ENCODE peak calls at places on chromosomes 6 and 20, in seven cellular contexts. N is left lung, B is OCI-LY7, Q is upper lobe of left lung, S is IMR-90, L is fibroblast of lung, P is DND-41. U is an unnamed sample. For H3K36me3 and H3K4me1, the result is how much of the 10 kb centered on the place peaks cover.

GRCh38 chr6:164013480-164014208 is 599.1 kb downstream of the QKI start:
- DNase-seq in N (no peak), B (no peak), Q (no peak), S (no peak), L (peak), P (no peak), U (no peak)

GRCh38 chr20:63273635-63274380 is 1.2 kb downstream of the ARFGAP1 start:
- DNase-seq in N (no peak), B (no peak), Q (peak), S (peak), L (peak), P (no peak), U (no peak)

GRCh38 chr6:132065556-132065955 is 114.4 kb upstream of the CCN2 start:
- DNase-seq in N (no peak), B (no peak), Q (no peak), S (peak), L (peak), P (no peak), U (no peak)

GRCh38 chr6:151349651-151350270 is 41.6 kb downstream of the ZBTB2 start:
- DNase-seq in N (no peak), B (no peak), Q (no peak), S (no peak), L (no peak), P (no peak), U (no peak)

GRCh38 chr6:143962644-143962929 is 45.5 kb downstream of the PLAGL1 start:
- DNase-seq in N (no peak), B (no peak), Q (no peak), S (peak), L (peak), P (no peak), U (no peak)

GRCh38 chr6:17032595-17033591 is 69.0 kb upstream of the STMND1 start:
- DNase-seq in N (peak), B (no peak), Q (no peak), S (peak), L (peak), P (no peak), U (peak)

GRCh38 chr20:24999568-24999967 is 7.0 kb upstream of the APMAP start:
- DNase-seq in N (peak), B (no peak), Q (no peak), S (no peak), L (no peak), P (no peak), U (no peak)

GRCh38 chr6:83055366-83055964 is 10.2 kb downstream of the UBE3D start:
- DNase-seq in N (no peak), B (peak), Q (no peak), S (peak), L (peak), P (peak), U (no peak)

GRCh38 chr6:45423111-45423900 is 45.6 kb upstream of the SUPT3H start:
- DNase-seq in N (peak), B (no peak), Q (peak), S (no peak), L (peak), P (no peak), U (no peak)

GRCh38 chr6:139903411-139904157 is 529.1 kb upstream of the CITED2 start:
- DNase-seq in N (no peak), B (no peak), Q (no peak), S (no peak), L (no peak), P (no peak), U (no peak)

GRCh38 chr20:62850333-62850974 is 11.2 kb downstream of the TCFL5 start:
- DNase-seq in N (no peak), B (no peak), Q (no peak), S (no peak), L (no peak), P (no peak), U (no peak)

GRCh38 chr6:33840064-33840926 is 36.5 kb upstream of the MLN start:
- DNase-seq in N (peak), B (no peak), Q (no peak), S (peak), L (peak), P (peak), U (no peak)

GRCh38 chr6:18118330-18118729 is 4.1 kb downstream of the NHLRC1 start:
- DNase-seq in N (no peak), B (no peak), Q (no peak), S (no peak), L (no peak), P (no peak), U (no peak)

GRCh38 chr6:155142902-155143609 is 120.8 kb upstream of the CLDN20 start:
- DNase-seq in N (no peak), B (no peak), Q (no peak), S (peak), L (no peak), P (peak), U (no peak)

GRCh38 chr20:34750484-34750883 is 46.3 kb downstream of the TP53INP2 start:
- DNase-seq in N (no peak), B (no peak), Q (no peak), S (peak), L (no peak), P (no peak), U (no peak)

GRCh38 chr20:34755367-34755766 is 51.2 kb downstream of the TP53INP2 start:
- DNase-seq in N (no peak), B (no peak), Q (no peak), S (no peak), L (no peak), P (no peak), U (no peak)

GRCh38 chr20:34754611-34755010 is 50.5 kb downstream of the TP53INP2 start:
- DNase-seq in N (no peak), B (no peak), Q (no peak), S (no peak), L (no peak), P (no peak), U (no peak)

GRCh38 chr20:34751453-34751852 is 47.3 kb downstream of the TP53INP2 start:
- DNase-seq in N (no peak), B (no peak), Q (no peak), S (peak), L (peak), P (no peak), U (no peak)

DNA sequence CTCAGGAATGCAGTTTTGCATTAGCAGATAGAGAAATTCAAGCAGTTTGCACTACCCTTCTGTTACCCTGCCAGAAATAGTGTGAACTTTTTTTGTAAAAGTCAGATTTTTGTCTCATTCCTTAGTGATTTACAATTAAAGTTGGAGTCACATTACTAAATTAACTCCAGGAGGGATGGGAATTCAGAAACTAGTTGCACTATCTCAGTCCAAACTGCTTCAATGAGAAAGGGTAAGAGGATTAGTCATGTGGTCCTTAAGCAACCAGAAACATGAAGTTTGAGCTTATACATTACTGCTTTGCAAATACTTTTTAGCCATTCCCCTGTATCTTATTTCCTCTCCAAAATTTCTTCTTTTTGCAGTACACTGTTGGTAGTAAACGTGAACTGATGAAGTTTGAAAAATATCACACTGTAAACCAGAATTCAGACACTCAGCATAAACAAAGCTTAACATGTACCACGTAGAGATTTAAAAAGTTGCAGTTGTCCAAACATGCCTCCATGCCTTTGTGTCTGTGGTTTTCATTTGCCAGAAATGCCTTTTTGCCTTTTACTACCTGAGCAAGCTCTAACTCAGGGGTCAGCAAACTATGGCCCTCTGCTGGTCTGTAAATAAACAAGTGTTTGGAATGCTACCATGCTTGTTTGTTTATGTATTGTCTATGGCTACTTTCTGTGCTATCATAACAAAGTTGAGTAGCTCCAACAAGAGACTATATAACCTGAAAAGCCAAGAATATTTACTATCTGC is 49.7 kb downstream of the TP53INP2 start:
- DNase-seq in N (no peak), B (no peak), Q (no peak), S (peak), L (peak), P (no peak), U (no peak)
- H3K36me3 ChIP-seq in N (half or more), B (half or more), Q (half or more), S (under half), L (under half), P (half or more), U (under half)

GRCh38 chr6:157762636-157763035 is 60.4 kb upstream of the SNX9 start:
- DNase-seq in N (no peak), B (peak), Q (no peak), S (no peak), L (no peak), P (peak), U (no peak)

GRCh38 chr6:157764346-157765068 is 58.5 kb upstream of the SNX9 start:
- DNase-seq in N (peak), B (peak), Q (peak), S (peak), L (peak), P (peak), U (peak)

GRCh38 chr6:157761926-157762325 is 61.1 kb upstream of the SNX9 start:
- DNase-seq in N (no peak), B (no peak), Q (peak), S (no peak), L (no peak), P (no peak), U (no peak)

GRCh38 chr6:157763894-157764345 is 59.1 kb upstream of the SNX9 start:
- DNase-seq in N (no peak), B (peak), Q (no peak), S (no peak), L (no peak), P (no peak), U (no peak)

DNA sequence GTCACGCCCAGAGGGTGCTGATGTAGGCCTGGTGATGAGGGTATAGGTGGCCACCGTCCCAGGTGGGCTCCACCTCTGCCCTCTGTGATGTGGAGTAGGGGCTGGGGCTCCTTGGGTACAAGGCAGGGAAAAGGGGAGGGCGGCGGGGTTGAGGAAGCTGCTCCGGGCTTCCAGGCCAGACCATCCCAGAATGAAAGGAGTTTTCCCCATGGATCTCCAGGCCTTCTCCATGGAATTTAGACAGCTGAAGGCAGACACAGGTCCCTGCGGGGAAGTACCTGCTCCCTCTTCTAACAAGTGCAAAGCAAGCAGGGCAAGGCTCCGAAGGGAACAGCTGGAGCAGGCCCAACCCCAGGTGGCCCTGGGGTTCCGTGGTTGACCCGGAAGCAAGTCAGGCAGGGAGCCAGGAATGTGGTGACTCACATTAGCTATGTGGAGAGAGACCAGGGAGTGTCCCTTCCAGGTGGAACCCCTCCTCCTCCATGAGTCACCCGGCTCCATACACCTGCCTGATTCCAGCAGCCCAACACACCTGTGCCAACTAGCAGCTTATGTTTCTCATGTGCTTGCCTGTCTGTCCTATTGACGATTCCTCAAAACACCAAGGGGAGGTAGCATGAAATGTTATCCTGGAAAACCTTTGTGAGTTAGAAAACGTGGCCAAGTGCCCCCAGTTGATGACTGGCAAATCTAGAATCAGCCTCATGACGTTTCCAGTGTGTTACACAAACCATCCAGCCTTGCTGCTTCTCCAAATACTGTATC is 59.7 kb upstream of the SNX9 start:
- DNase-seq in N (peak), B (no peak), Q (peak), S (peak), L (peak), P (no peak), U (no peak)
- H3K4me1 ChIP-seq in N (under half), B (under half), Q (under half), S (under half), L (under half), P (under half), U (half or more)

DNA sequence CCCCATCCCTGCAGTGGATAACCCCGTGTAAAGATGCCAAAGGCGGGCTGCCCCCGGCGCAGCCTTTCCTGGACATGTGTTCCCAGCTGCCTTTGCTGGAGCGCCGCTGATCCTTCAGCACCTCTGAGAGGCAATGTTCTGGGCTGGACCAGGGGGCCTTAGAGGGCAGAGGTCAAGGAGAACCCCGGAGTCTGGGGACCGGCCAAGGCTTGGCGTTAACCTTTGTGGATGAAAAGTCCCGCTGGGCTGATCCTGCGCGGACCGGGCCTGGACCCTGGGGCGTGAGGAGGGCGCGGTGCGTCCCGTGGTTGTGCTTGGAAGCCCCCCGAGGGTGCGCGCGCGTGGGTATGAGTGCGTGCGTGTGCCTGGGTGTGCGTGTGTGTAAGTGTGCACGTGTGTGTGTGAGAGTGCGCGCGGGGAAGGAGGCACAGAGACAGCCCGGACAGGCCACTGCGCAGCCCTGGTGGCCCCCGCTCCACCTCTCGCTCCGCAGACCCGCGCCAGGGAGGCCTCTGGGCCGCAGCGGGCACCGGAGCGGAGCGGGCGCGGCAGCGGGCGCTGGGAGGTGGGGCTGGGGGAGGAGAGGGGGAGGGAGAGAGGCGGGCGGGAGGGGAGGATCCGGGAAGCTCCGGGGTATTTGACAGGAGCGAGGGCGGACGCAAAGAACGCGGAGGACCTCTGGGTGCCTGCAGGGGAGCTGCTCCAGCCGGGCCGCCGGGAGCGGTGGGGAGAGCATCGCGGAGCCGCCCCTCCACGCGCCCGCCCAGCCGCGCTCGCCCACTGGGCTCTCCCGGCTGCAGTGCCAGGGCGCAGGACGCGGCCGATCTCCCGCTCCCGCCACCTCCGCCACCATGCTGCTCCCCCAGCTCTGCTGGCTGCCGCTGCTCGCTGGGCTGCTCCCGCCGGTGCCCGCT is at the start of gene SMOC2:
- DNase-seq in N (no peak), B (no peak), Q (peak), S (no peak), L (no peak), P (no peak), U (no peak)
- H3K27ac ChIP-seq in N (no peak), B (no peak), Q (no peak), S (no peak), L (no peak), P (no peak), U (peak)

DNA sequence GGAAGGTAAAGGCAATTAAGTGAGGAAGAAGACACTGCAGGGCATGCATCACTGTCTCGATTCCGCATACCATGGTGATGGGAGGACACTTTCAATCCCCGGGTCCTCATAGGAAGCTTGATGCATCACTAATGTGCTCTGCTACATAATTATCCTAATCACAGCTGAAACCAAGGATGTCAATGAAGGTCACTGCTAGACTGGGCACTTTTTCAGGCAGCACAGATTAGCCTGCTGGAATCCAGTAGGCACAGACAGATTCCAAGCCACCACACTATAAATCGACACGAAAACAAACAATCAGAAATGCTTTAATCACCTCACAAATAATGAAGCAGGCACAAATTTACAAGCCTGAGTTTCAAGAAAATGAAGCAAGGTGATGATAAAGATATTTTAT is 206.7 kb downstream of the KIF16B start:
- DNase-seq in N (no peak), B (no peak), Q (no peak), S (no peak), L (no peak), P (no peak), U (no peak)
- H3K36me3 ChIP-seq in N (under half), B (under half), Q (under half), S (under half), L (under half), P (under half), U (under half)

GRCh38 chr20:36460648-36461599 is 80.4 kb upstream of the MYL9 start:
- DNase-seq in N (peak), B (peak), Q (peak), S (peak), L (peak), P (peak), U (peak)
- H3K4me1 ChIP-seq in N (under half), B (under half), Q (under half), S (under half), L (under half), P (under half), U (under half)

GRCh38 chr20:3010985-3011723 is 32.3 kb upstream of the GNRH2 start:
- DNase-seq in N (no peak), B (no peak), Q (no peak), S (peak), L (peak), P (no peak), U (no peak)
- H3K27ac ChIP-seq in N (no peak), B (no peak), Q (no peak), S (no peak), L (no peak), P (no peak), U (no peak)

GRCh38 chr20:48679011-48679410 is 148.8 kb downstream of the PREX1 start:
- DNase-seq in N (no peak), B (no peak), Q (no peak), S (no peak), L (no peak), P (no peak), U (no peak)

GRCh38 chr20:48681882-48682426 is 145.8 kb downstream of the PREX1 start:
- DNase-seq in N (no peak), B (no peak), Q (no peak), S (no peak), L (no peak), P (no peak), U (no peak)

GRCh38 chr20:48681201-48681881 is 146.5 kb downstream of the PREX1 start:
- DNase-seq in N (no peak), B (no peak), Q (no peak), S (no peak), L (peak), P (no peak), U (no peak)

GRCh38 chr20:48679603-48680002 is 148.2 kb downstream of the PREX1 start:
- DNase-seq in N (no peak), B (peak), Q (peak), S (no peak), L (no peak), P (no peak), U (no peak)

DNA sequence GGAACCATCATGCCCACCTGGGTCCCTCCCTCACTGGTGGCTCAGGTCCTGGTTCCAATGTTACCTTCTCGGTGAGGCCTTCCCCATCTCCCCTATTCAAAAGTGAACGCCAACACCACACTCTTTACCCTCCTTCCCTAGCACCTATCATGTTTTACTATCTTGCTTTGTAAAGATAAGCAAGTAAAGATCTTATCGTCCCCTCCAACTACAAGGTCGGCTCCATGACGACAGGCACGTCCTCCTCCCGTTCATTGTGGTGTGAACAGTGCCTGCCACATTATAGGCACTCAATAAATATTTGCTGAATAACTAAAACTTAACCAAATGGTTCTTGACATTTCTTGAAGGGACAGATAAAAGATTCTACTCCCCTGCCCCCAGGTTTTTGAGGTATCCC is 147.1 kb downstream of the PREX1 start:
- DNase-seq in N (no peak), B (no peak), Q (no peak), S (no peak), L (no peak), P (no peak), U (no peak)
- H3K36me3 ChIP-seq in N (half or more), B (under half), Q (under half), S (under half), L (under half), P (under half), U (under half)

DNA sequence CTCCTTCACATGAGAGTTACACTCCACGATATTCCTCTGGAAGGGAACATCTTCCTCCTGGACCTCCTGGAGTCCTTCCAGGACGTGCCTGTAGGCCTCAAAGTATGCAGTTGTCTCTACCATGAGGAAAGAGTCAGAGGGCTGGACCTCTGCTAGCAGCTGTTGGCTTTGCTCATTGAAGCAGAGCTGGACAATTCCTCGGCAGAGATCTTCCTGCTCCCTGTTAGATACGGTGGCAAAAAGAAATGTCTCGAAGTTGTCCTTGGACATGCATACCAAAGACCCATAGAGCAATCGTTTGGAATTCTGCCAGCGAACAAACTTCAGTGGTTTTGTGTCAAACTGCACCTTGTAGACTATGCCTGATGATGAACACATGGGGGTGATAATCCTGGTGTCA is 7.7 kb downstream of the ZNFX1 start:
- DNase-seq in N (no peak), B (no peak), Q (no peak), S (peak), L (peak), P (no peak), U (no peak)
- H3K4me1 ChIP-seq in N (under half), B (under half), Q (half or more), S (under half), L (under half), P (under half), U (half or more)

GRCh38 chr6:111750147-111750546 is 123.1 kb downstream of the FYN start:
- DNase-seq in N (no peak), B (no peak), Q (no peak), S (no peak), L (no peak), P (no peak), U (no peak)
- H3K27ac ChIP-seq in N (peak), B (no peak), Q (peak), S (no peak), L (no peak), P (no peak), U (no peak)

GRCh38 chr20:8589956-8590355 is 457.9 kb downstream of the PLCB1 start:
- DNase-seq in N (no peak), B (no peak), Q (no peak), S (peak), L (peak), P (no peak), U (no peak)
- H3K36me3 ChIP-seq in N (under half), B (under half), Q (under half), S (under half), L (under half), P (under half), U (under half)